ENCODE peak calls at places on chromosome 10, in four cellular contexts. A is GM12878, H is K562, W is HepG2. D is an unnamed sample.

GRCh38 chr10:35413985-35414861 is 77.9 kb downstream of the CCNY start:
- DNase-seq in A (no peak), H (peak), W (peak), D (no peak)

GRCh38 chr10:92204238-92204637 is 86.6 kb downstream of the CPEB3 start:
- DNase-seq in A (no peak), H (no peak), W (no peak), D (no peak)

GRCh38 chr10:124196659-124197058 is 103.3 kb upstream of the CHST15 start:
- DNase-seq in A (no peak), H (no peak), W (no peak), D (no peak)

GRCh38 chr10:12975266-12975665 is 26.2 kb downstream of the CCDC3 start:
- DNase-seq in A (no peak), H (peak), W (no peak), D (no peak)

GRCh38 chr10:126407831-126408230 is 19.6 kb upstream of the ADAM12 start:
- DNase-seq in A (no peak), H (no peak), W (no peak), D (no peak)

GRCh38 chr10:21514808-21515580 is 10.5 kb downstream of the SKIDA1 start:
- DNase-seq in A (no peak), H (no peak), W (no peak), D (no peak)

GRCh38 chr10:115947104-115947503 is 325.9 kb downstream of the GFRA1 start:
- DNase-seq in A (no peak), H (no peak), W (no peak), D (no peak)

GRCh38 chr10:99435986-99436633 is 5.7 kb upstream of the GOT1 start:
- DNase-seq in A (no peak), H (peak), W (peak), D (peak)

GRCh38 chr10:95268438-95268837 is 22.4 kb downstream of the PDLIM1 start:
- DNase-seq in A (no peak), H (no peak), W (no peak), D (peak)

GRCh38 chr10:118918689-118919088 is 110.8 kb upstream of the NANOS1 start:
- DNase-seq in A (no peak), H (no peak), W (no peak), D (no peak)

GRCh38 chr10:103231047-103231551 is 14.6 kb upstream of the RPEL1 start:
- DNase-seq in A (no peak), H (no peak), W (peak), D (no peak)
- H3K27ac ChIP-seq in A (no peak), H (no peak), W (peak), D (peak)

GRCh38 chr10:72800000-72800740 is 93.4 kb upstream of the OIT3 start:
- DNase-seq in A (no peak), H (peak), W (peak), D (peak)
- TF ChIP-seq NFIC in A (no peak), H (peak), W (no peak), D (no peak)

DNA sequence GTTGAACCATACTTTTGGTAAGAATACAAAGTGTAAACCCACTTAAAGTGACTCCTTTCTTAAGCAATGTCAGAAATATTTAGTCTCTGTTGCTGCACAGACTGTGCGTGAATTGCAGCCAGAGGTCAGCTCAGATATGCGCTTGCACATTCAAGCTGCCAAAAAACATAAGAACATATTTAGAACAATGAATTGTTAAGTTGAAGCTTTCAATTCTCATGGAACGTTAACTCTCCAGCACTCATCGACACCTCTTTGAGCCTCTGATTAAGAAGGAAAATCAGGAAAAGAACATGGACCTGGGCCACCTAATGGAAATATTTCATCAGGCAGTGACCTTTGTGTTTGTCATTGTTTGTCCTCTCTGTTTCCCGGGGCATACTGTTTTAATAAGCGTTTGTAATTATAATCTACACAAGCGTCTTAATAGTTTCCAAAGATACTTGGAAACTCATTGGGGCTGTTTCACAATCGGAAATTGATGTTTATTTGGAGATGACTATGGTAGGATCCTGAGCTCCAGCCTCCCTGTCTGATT is 193.0 kb upstream of the CELF2 start:
- DNase-seq in A (no peak), H (no peak), W (no peak), D (no peak)
- H3K27ac ChIP-seq in A (no peak), H (no peak), W (no peak), D (no peak)

DNA sequence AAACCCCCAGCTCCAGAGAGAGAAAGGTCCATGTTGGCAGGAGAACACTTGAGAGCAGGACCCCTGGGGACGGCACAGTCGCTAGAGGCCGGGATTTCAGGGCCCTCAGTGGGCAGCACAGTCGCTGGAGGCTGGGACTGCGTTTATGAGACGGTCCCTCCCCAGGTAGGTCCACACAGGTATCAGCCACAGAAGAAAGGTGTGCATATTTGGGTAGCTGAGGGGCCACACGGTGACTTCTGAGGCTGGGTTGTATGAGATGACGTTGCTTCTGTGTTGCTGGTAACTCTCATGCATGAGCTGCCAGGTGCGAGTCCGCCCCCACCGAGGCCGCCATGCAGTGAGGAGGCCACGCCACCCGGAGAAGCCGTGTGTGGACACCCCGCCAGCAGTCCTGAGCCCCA is 56.9 kb upstream of the PPP2R2D start:
- DNase-seq in A (no peak), H (no peak), W (no peak), D (no peak)
- TF ChIP-seq NFIC in A (no peak), H (no peak), W (no peak), D (no peak)

D was measured in SK-N-SH.